ENCODE peak calls at places on chromosomes 11 and 22, in four cellular contexts. T is choroid plexus epithelial cell, N is PC-3, L is ovary. R is an unnamed sample.

GRCh38 chr11:102111787-102112653 is 1.8 kb downstream of the YAP1 start:
- DNase-seq in T (peak), N (peak), L (no peak), R (peak)

GRCh38 chr22:46587492-46588278 is 32.5 kb upstream of the GRAMD4 start:
- DNase-seq in T (no peak), L (no peak), N (no peak), R (peak)

GRCh38 chr11:68584097-68584496 is 100.2 kb upstream of the GAL start:
- DNase-seq in L (peak), N (peak), T (peak), R (no peak)

GRCh38 chr11:116224154-116224888 is 548.5 kb downstream of the BUD13 start:
- DNase-seq in N (peak), L (peak), T (peak), R (no peak)

GRCh38 chr11:2991477-2992233 is 474 bp downstream of the NAP1L4 start:
- DNase-seq in T (peak), N (no peak), L (no peak), R (peak)

GRCh38 chr11:31240340-31240904 is 129.1 kb downstream of the DCDC1 start:
- DNase-seq in N (peak), L (no peak), T (peak), R (no peak)

GRCh38 chr11:128180446-128181089 is 406.8 kb downstream of the ETS1 start:
- DNase-seq in T (peak), N (peak), L (no peak), R (no peak)

GRCh38 chr11:65487467-65488272 is 11.2 kb upstream of the MALAT1 start:
- DNase-seq in N (peak), L (peak), T (peak), R (peak)

GRCh38 chr11:122852071-122852831 is 14.0 kb downstream of the CRTAM start:
- DNase-seq in L (no peak), N (peak), T (peak), R (no peak)

GRCh38 chr11:128720522-128720985 is 26.7 kb downstream of the FLI1 start:
- DNase-seq in T (peak), L (no peak), N (no peak), R (no peak)

GRCh38 chr11:45347343-45347742 is 61.2 kb upstream of the SYT13 start:
- DNase-seq in N (no peak), L (no peak), T (no peak), R (no peak)

GRCh38 chr11:78564037-78564888 is 10.4 kb downstream of the NARS2 start:
- DNase-seq in N (peak), T (peak), L (no peak), R (no peak)

GRCh38 chr11:83363280-83363679 is 77.1 kb upstream of the CCDC90B start:
- DNase-seq in T (no peak), L (no peak), N (no peak), R (no peak)

GRCh38 chr11:73410627-73411026 is 34.4 kb downstream of the RELT start:
- DNase-seq in T (no peak), L (no peak), N (no peak), R (no peak)

GRCh38 chr11:73942030-73942429 is 8.8 kb upstream of the DNAJB13 start:
- DNase-seq in N (no peak), T (no peak), L (no peak), R (no peak)

GRCh38 chr22:21098099-21098671 is 52.4 kb downstream of the LRRC74B start:
- DNase-seq in T (no peak), N (no peak), L (no peak), R (no peak)

GRCh38 chr22:23268139-23268712 is 87.9 kb downstream of the BCR start:
- DNase-seq in T (no peak), L (no peak), N (no peak), R (no peak)

GRCh38 chr22:42754658-42755057 is 34.0 kb upstream of the A4GALT start:
- DNase-seq in T (no peak), N (peak), L (no peak), R (no peak)

GRCh38 chr11:5808500-5809121 is at the start of gene OR52N2:
- DNase-seq in N (peak), T (peak), L (peak), R (peak)

GRCh38 chr22:30025187-30025586 is 55.1 kb upstream of the HORMAD2 start:
- DNase-seq in N (peak), T (no peak), L (no peak), R (peak)

GRCh38 chr11:122754553-122755322 is 83.6 kb upstream of the CRTAM start:
- DNase-seq in N (peak), T (peak), L (no peak), R (no peak)

GRCh38 chr11:75539459-75540022 is 13.8 kb upstream of the GDPD5 start:
- DNase-seq in N (no peak), L (no peak), T (no peak), R (no peak)

GRCh38 chr22:49769691-49770315 is 57.9 kb downstream of the BRD1 start:
- DNase-seq in N (no peak), L (no peak), T (no peak), R (peak)

GRCh38 chr11:13897606-13898276 is 64.8 kb upstream of the SPON1 start:
- DNase-seq in N (no peak), T (no peak), L (no peak), R (no peak)

GRCh38 chr11:9060700-9061111 is 30.7 kb downstream of the SCUBE2 start:
- DNase-seq in L (no peak), T (peak), N (peak), R (no peak)

GRCh38 chr11:65434667-65435179 is 12.1 kb downstream of the NEAT1 start:
- DNase-seq in N (no peak), T (peak), L (no peak), R (no peak)

GRCh38 chr11:112381578-112381977 is 120.9 kb upstream of the PLET1 start:
- DNase-seq in N (no peak), T (no peak), L (no peak), R (no peak)

GRCh38 chr11:61048368-61049065 is 53.8 kb upstream of the CD5 start:
- DNase-seq in N (no peak), L (no peak), T (no peak), R (no peak)

GRCh38 chr22:24157783-24158170 is 23.5 kb upstream of the SUSD2 start:
- DNase-seq in L (no peak), T (no peak), N (no peak), R (no peak)

GRCh38 chr11:57427692-57428082 is 766 bp upstream of the SLC43A3 start:
- DNase-seq in N (no peak), T (no peak), L (peak), R (peak)

GRCh38 chr22:38954414-38955043 is 2.9 kb upstream of the APOBEC3A start:
- DNase-seq in T (no peak), L (no peak), N (no peak), R (no peak)

GRCh38 chr22:29004647-29005371 is 56.8 kb downstream of the C22orf31 start:
- DNase-seq in N (no peak), T (peak), L (peak), R (peak)

GRCh38 chr11:61797263-61797944 is 4.7 kb downstream of the FEN1 start:
- DNase-seq in T (peak), L (peak), N (peak), R (no peak)

GRCh38 chr11:75498556-75499255 is 27.0 kb downstream of the GDPD5 start:
- DNase-seq in N (peak), T (peak), L (no peak), R (no peak)

DNA sequence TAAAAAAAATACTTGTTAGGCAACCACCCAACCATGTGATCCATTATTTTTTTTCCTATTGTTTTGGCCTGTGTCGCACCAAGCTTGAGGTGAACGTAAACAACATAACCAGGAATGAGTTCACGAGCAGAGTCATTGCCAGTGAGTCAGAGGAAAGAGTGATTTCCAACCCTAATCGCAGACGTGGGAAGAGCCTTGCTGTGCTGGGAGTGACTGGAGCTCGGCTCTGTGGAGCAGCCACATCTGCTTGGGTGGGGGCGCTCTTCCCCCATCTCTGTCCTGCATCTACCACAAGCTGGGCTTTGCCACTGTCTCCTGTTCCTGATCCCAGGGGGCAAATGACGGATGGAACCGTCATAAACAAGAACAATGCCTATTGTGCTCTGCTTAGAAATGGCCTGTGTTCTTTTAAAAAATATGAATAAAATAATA is 210.0 kb downstream of the KIRREL3 start:
- DNase-seq in T (peak), L (no peak), N (peak), R (no peak)
- TF ChIP-seq CTCF in T (no peak), L (no peak), N (no peak), R (no peak)

DNA sequence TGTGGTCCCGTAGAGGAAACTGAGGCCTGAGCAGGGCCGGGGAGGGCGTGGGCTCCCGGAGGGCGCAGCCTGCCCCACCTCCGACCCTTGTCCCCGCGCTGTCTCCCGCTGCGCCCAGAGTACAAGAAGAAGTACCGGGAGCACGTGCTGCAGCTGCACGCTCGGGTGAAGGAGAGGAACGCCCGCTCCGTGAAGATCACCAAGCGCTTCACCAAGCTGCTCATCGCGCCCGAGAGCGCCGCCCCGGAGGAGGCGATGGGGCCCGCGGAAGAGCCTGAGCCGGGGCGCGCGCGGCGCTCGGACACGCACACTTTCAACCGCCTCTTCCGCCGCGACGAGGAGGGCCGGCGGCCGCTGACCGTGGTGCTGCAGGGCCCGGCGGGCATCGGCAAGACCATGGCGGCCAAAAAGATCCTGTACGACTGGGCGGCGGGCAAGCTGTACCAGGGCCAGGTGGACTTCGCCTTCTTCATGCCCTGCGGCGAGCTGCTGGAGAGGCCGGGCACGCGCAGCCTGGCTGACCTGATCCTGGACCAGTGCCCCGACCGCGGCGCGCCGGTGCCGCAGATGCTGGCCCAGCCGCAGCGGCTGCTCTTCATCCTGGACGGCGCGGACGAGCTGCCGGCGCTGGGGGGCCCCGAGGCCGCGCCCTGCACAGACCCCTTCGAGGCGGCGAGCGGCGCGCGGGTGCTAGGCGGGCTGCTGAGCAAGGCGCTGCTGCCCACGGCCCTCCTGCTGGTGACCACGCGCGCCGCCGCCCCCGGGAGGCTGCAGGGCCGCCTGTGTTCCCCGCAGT is 2.0 kb downstream of the NLRP6 start:
- DNase-seq in N (no peak), T (peak), L (no peak), R (peak)
- TF ChIP-seq CTCF in N (no peak), T (no peak), L (no peak), R (no peak)

DNA sequence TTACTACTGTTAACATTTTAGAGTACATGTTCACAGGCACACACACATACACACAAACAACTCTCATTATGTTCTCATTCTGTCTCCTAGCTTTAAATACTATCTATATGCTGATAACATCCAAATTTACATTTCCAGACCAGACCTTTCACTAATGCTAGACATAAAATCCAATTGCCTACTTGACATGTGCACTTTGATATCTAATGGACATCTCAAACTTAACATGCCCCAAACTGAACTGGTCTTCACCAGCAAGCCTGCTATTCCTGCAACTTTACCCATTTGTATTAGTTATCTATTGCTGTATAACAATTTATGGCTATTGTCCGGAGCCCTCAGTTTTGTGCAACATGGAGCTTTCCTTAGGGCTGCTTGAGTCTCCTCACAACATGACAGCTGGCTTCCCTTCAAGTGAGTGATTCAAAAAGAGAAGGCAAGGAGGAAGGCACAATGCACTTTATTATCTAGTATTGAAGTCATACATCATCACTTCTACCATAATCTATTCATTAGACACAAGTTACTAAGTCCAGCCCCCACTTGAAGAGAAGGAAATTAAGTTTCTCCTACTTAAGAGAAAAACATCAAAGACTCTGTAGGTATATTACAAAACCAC is 3.0 kb downstream of the SLC36A4 start:
- DNase-seq in N (no peak), T (no peak), L (no peak), R (no peak)
- TF ChIP-seq CTCF in N (no peak), T (no peak), L (no peak), R (no peak)

DNA sequence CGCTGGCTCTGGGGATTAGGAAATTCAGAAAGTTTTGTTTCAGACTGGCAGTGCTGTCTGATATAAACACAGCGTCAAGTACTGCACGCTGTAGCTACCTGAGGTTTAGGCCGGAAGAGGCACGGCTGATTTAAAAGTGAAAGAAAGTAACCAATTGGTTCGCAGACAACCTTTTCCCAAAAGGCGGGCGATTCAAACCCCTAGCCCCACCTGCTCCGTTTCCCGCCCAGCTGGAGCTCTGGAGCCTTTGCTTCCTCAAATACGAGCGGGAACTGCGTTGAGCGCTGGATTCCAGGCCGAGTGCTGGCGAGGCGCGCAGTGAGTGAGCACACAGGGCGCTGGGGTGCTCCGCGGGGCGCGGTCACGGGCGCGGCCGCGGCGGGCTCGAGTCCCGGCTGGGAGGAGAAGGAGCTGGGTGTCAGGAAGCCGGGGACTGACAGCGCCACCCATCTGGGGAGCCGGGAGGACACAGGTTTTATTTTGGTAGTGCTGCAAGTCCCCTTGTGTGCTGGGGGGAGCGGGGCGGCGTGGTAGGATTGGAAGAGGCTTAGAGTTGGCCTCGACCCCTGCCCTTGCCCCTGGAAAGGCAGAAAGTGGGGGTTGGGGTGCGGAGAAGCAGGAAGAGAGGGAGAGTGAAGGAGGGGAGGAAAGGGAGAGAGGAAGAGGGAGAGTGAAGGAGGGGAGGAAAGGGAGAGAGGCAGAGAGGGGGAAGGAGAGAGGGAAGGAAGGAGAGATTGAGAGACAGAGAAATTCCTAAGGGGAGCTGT is 2.1 kb downstream of the FAM111A start:
- DNase-seq in T (peak), N (peak), L (peak), R (peak)
- TF ChIP-seq CTCF in T (no peak), N (peak), L (no peak), R (no peak)

GRCh38 chr11:63768232-63769043 is at the start of gene ZFTA:
- DNase-seq in T (peak), L (peak), N (peak), R (peak)
- TF ChIP-seq CTCF in T (peak), L (peak), N (peak), R (peak)

DNA sequence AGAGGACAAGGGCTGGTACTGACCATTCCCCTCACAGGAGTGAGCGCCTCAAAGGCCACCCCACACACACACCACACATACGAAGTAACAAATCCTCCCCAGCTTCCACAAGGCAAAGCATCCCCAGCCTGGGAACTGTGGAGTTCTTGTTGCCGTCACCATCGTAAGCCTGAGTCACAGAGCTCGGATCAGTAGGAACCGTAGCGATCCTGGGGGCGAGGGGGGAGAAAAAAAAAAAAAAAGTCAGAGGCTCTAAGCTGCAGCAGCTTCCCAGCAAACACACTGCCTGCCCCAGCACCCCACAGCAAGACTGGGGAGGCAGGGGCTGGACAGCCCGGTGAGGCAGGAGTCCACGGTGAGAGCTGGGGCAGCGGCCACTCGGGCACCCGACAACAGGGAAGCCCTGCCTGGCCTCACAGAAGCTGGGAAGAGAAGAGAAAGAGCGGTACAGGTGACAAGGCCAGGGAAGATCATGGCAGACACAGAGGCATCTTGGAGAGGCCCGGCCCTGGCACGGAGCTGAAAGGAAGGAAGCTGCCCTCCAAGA is 11.3 kb downstream of the ARFGAP2 start:
- DNase-seq in T (no peak), N (no peak), L (no peak), R (no peak)
- TF ChIP-seq CTCF in T (no peak), N (no peak), L (no peak), R (no peak)

GRCh38 chr22:43846966-43847365 is 15.3 kb downstream of the SULT4A1 start:
- DNase-seq in N (no peak), T (no peak), L (peak), R (no peak)

GRCh38 chr22:43849731-43850130 is 12.6 kb downstream of the SULT4A1 start:
- DNase-seq in N (no peak), T (no peak), L (no peak), R (no peak)

GRCh38 chr22:43847376-43848289 is 14.7 kb downstream of the SULT4A1 start:
- DNase-seq in T (no peak), N (no peak), L (peak), R (no peak)

GRCh38 chr22:43850529-43850928 is 11.8 kb downstream of the SULT4A1 start:
- DNase-seq in L (no peak), T (no peak), N (no peak), R (peak)

DNA sequence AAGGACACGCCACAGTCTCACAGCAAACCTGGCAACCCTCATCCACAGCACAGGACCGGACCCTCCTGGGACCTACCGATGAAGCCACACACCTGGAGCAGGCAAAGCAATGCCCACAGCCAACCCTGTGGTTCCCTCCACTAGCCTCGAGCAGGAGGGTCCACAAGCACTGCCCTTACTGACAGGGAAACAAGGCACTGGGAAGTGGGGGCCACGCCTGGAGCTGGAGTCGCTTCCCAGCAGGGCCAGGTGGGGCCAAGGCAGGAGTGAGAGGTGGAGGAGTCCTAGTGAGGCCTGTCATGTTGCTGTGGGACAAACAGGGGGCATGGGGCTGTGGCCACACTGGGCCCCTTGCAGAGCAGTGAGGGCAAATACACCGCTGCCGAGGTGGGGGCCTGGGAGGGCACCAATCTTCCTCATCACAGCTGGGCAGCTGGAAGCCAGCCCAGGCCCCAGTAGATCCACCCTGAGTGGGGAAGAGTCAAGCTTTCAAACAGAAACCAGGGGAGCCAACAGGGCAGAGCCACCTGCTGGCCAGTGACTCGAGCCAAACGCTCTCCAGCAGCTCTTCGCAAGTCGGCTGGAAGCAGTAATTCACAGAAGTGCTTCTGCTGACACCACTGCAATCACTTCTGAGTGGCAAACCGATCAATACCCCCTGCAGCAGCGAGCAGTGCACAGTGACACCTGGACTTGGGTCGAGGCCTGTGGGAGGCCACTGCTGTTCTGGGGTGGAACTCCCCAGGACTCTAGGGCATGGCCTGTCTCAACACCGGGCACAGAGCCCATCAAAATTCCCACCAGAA is 13.7 kb downstream of the SULT4A1 start:
- DNase-seq in N (peak), T (peak), L (no peak), R (peak)
- TF ChIP-seq CTCF in N (peak), T (peak), L (no peak), R (no peak)